ENCODE peak calls at places on chromosomes 16 and 17, in nine cellular contexts. H is ACHN; P is stimulated activated CD4-positive, alpha-beta T cell treated with anti-CD3 and anti-CD28 coated beads, Interleukin-1b, Interleukin-23, amount 100 ng/mL, for 24 hours; N is RPMI8226; C is GM23248; Z is cardiac muscle cell; A is hypothalamus; M is KBM-7; O is HCEC 1CT. I is an unnamed sample.

GRCh38 chr17:2936351-2936750 is 127.1 kb downstream of the OR1D5 start:
- DNase-seq in H (no peak), P (no peak), N (no peak), C (no peak), Z (no peak), A (no peak), M (no peak), O (no peak), I (no peak)

GRCh38 chr17:45430006-45430737 is 2.5 kb downstream of the ARHGAP27 start:
- DNase-seq in H (no peak), P (no peak), N (no peak), C (peak; percentile 14), Z (no peak), A (no peak), M (no peak), O (no peak), I (no peak)

GRCh38 chr17:49746791-49747490 is 17.0 kb downstream of the FAM117A start:
- DNase-seq in H (no peak), P (no peak), N (peak; percentile 78), C (no peak), Z (no peak), A (no peak), M (peak; percentile 42), O (no peak), I (no peak)

GRCh38 chr17:20205609-20206008 is 196.4 kb downstream of the SPECC1 start:
- DNase-seq in H (no peak), P (no peak), N (no peak), C (no peak), Z (no peak), A (no peak), M (no peak), O (no peak), I (no peak)

GRCh38 chr17:7552621-7553051 is 3.8 kb downstream of the TNFSF12 start:
- DNase-seq in H (no peak), P (no peak), N (peak; percentile 66), C (no peak), Z (no peak), A (no peak), M (peak; percentile 91), O (no peak), I (no peak)

GRCh38 chr16:4021070-4021779 is 95.0 kb downstream of the ADCY9 start:
- DNase-seq in H (peak; percentile 81), P (no peak), N (no peak), C (peak; percentile 14), Z (no peak), A (no peak), M (no peak), O (no peak), I (no peak)

GRCh38 chr16:73095885-73096341 is 48.0 kb upstream of the ZFHX3 start:
- DNase-seq in H (no peak), P (no peak), N (no peak), C (peak; percentile 4), Z (peak; percentile 60), A (no peak), M (no peak), O (no peak), I (peak; percentile 29)

GRCh38 chr16:74372369-74372768 is 3.7 kb upstream of the NPIPB15 start:
- DNase-seq in H (no peak), P (no peak), N (no peak), C (no peak), Z (no peak), A (no peak), M (no peak), O (no peak), I (no peak)

GRCh38 chr16:10741844-10742243 is 1.8 kb upstream of the NUBP1 start:
- DNase-seq in H (no peak), P (no peak), N (no peak), C (no peak), Z (no peak), A (no peak), M (no peak), O (no peak), I (peak; percentile 34)

GRCh38 chr17:78142113-78142861 is 3.9 kb upstream of the C17orf99 start:
- DNase-seq in H (peak; percentile 76), P (no peak), N (peak; percentile 75), C (peak; percentile 71), Z (no peak), A (no peak), M (no peak), O (peak; percentile 52), I (peak; percentile 75)

GRCh38 chr16:28151180-28151579 is 60.6 kb downstream of the XPO6 start:
- DNase-seq in H (no peak), P (no peak), N (no peak), C (no peak), Z (no peak), A (no peak), M (no peak), O (no peak), I (no peak)

I was measured in astrocyte of the hippocampus.